ENCODE peak calls at places on chromosomes 16 and 17, in five cellular contexts. X, F, S, V and E are unnamed samples.

GRCh38 chr17:17943281-17943984 is 28.8 kb downstream of the TOM1L2 start:
- DNase-seq in X (no peak), F (no peak), S (no peak), V (no peak), E (no peak)

GRCh38 chr16:76193851-76194620 is 83.2 kb upstream of the CNTNAP4 start:
- DNase-seq in X (no peak), F (no peak), S (no peak), V (no peak), E (no peak)

GRCh38 chr17:5898406-5898805 is 171.8 kb upstream of the WSCD1 start:
- DNase-seq in X (no peak), F (no peak), S (no peak), V (no peak), E (no peak)

GRCh38 chr17:74529243-74529642 is 2.0 kb downstream of the CD300LB start:
- DNase-seq in X (no peak), F (no peak), S (no peak), V (no peak), E (no peak)

GRCh38 chr16:89584768-89585549 is 9.4 kb downstream of the CPNE7 start:
- DNase-seq in X (no peak), F (no peak), S (no peak), V (no peak), E (no peak)

GRCh38 chr17:17506181-17506741 is 10.1 kb upstream of the RASD1 start:
- DNase-seq in X (no peak), F (no peak), S (no peak), V (no peak), E (no peak)

GRCh38 chr16:31363721-31364120 is 8.7 kb downstream of the ITGAX start:
- DNase-seq in X (no peak), F (no peak), S (no peak), V (no peak), E (no peak)

GRCh38 chr17:13429201-13429600 is 172.5 kb downstream of the HS3ST3A1 start:
- DNase-seq in X (no peak), F (no peak), S (peak), V (no peak), E (no peak)

GRCh38 chr17:73630957-73631595 is 13.2 kb downstream of the SDK2 start:
- DNase-seq in X (no peak), F (peak), S (no peak), V (no peak), E (no peak)

GRCh38 chr17:28967240-28968135 is 16.2 kb upstream of the PHF12 start:
- DNase-seq in X (no peak), F (peak), S (no peak), V (no peak), E (no peak)

GRCh38 chr17:82092995-82093751 is 4.9 kb downstream of the FASN start:
- DNase-seq in X (no peak), F (no peak), S (no peak), V (no peak), E (no peak)

GRCh38 chr17:81648013-81648706 is 8.2 kb downstream of the PDE6G start:
- DNase-seq in X (no peak), F (no peak), S (no peak), V (no peak), E (no peak)

GRCh38 chr17:9306086-9306485 is 269.5 kb downstream of the STX8 start:
- DNase-seq in X (no peak), F (no peak), S (no peak), V (no peak), E (no peak)

GRCh38 chr17:1267471-1267947 is 2.7 kb upstream of the BHLHA9 start:
- DNase-seq in X (no peak), F (no peak), S (peak), V (no peak), E (no peak)

GRCh38 chr16:86570542-86571196 is 4.0 kb downstream of the FOXC2 start:
- DNase-seq in X (no peak), F (no peak), S (peak), V (no peak), E (no peak)

GRCh38 chr16:80924372-80924978 is 82.2 kb downstream of the CMC2 start:
- DNase-seq in X (peak), F (peak), S (peak), V (no peak), E (no peak)

GRCh38 chr17:45940826-45941225 is 46.5 kb downstream of the MAPT start:
- DNase-seq in X (no peak), F (no peak), S (no peak), V (no peak), E (no peak)

GRCh38 chr16:22693670-22694340 is 120.2 kb upstream of the HS3ST2 start:
- DNase-seq in X (no peak), F (no peak), S (no peak), V (no peak), E (no peak)

GRCh38 chr16:84565669-84566495 is 52.0 kb downstream of the COTL1 start:
- DNase-seq in X (no peak), F (no peak), S (no peak), V (no peak), E (no peak)

GRCh38 chr17:61251939-61252865 is 147.4 kb upstream of the TBX2 start:
- DNase-seq in X (no peak), F (peak), S (peak), V (peak), E (peak)

GRCh38 chr17:77958716-77959215 is 263 bp downstream of the TNRC6C start:
- DNase-seq in X (no peak), F (no peak), S (no peak), V (no peak), E (no peak)

GRCh38 chr17:39756376-39757079 is 18.8 kb downstream of the GRB7 start:
- DNase-seq in X (peak), F (no peak), S (no peak), V (no peak), E (no peak)

GRCh38 chr17:37490638-37491614 is 1.2 kb downstream of the DUSP14 start:
- DNase-seq in X (no peak), F (peak), S (peak), V (no peak), E (no peak)

GRCh38 chr16:67719778-67720144 is 645 bp upstream of the GFOD2 start:
- DNase-seq in X (peak), F (peak), S (peak), V (no peak), E (no peak)

GRCh38 chr17:39737761-39738567 is at the start of gene GRB7:
- DNase-seq in X (no peak), F (no peak), S (no peak), V (no peak), E (no peak)

GRCh38 chr16:31083081-31083480 is 5.7 kb downstream of the PRSS53 start:
- DNase-seq in X (no peak), F (no peak), S (no peak), V (no peak), E (no peak)

DNA sequence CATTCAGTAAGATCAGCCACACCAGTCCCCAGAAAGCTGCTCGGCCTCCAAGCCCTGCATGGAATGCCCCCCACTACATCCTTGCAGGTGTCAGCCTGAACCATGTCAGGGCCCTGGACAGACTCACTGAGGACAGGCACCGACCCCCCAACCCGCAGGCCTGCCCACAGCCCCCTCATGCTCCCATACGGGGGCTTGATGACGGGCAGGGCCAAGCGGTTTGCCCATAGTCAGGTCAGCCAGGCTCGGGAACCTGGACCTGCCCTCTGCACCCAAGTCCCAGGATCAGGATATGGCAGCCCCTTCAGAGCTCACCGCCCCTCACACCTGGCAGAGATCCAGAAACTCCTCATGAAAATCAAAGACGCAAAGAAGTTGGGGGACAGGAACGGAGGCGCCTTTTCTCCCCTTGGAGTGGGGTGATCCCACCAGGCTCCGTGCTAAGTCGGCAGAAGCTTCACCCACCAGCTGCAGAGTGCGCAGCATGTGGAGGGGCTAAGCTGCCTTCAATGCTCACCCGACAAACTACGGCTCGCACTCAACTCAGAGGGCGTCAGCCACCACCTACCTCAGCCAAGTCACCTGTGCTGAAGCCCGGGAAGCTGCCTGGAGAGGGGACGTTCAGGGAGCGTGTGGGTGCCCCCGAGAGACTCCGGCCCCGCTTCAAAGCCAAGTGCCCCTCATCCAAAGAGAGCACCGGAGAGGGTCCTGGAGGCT is 26.5 kb downstream of the GNPTG start:
- DNase-seq in X (no peak), F (no peak), S (no peak), V (no peak), E (no peak)
- H3K4me3 ChIP-seq in X (no peak), F (peak), S (peak), V (peak), E (no peak)

DNA sequence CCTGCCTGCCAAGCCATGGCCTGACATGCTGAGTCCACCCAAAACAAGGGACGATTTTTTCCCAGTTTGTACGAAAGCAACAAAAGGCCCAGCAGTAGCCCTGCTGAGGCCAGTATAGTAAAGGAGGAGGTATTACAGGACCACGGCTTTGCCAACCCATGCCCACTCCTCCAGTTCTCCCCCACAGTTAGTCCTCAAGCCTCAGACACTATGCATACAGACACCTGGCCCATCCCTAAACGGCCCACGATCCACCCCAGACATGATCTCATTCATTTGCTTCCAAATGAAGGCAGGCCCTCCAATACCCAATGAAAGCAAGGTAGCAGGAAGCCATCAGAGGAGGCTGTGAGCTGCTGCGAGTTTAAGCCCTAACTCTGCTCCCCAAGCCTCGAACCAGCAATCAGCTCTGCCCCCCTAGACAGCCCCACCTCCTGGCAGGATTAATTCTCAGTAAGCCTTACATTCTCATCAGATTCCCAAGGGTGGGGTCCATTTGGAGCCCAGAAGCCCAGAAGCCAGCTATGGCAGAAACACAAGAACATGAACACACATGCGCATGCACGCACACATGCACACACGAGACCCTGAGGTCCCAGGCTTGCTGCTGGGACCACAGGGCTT is 4.9 kb downstream of the HDAC5 start:
- DNase-seq in X (no peak), F (no peak), S (no peak), V (no peak), E (no peak)
- TF ChIP-seq CTCF in X (no peak), F (no peak), S (no peak), V (no peak), E (no peak)

GRCh38 chr16:9567674-9568073 is 476.2 kb downstream of the HAPSTR1 start:
- DNase-seq in X (no peak), F (no peak), S (no peak), V (no peak), E (no peak)
- H3K4me3 ChIP-seq in X (no peak), F (no peak), S (no peak), V (no peak), E (no peak)

GRCh38 chr17:33674685-33675084 is 381.6 kb upstream of the ASIC2 start:
- DNase-seq in X (peak), F (peak), S (peak), V (no peak), E (no peak)
- TF ChIP-seq CTCF in X (peak), F (peak), S (peak), V (peak), E (peak)

DNA sequence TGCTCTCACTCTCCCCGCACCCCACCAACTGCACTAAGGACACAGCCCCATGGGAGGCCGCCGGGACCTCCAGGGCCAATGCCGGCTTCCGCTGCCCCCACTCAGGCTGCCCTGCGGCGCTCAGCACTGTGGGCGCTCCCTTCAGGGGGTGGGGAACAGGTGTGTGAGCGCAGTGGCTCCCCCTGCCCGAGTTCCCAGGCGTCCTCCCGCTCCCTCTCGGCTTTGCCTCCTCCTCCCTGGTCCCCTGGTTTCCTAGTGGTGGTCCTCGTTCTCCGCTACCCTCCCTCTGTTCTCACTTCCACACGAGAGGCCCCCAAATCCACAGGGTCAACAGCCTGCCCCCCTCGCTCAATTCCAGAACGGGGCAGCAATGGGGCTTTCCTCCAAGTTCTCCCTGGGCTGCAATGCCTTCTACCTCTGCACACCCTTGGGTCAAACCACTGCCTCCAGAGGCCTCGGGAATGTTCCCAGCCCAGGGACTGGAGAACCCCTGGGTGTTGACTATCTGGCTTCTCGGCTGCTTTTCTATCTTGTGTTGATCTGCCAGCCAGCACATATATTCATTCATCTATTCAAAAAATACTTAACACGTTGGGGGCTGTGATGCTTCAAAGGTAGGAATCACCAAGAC is 9.9 kb downstream of the FOXJ1 start:
- DNase-seq in X (no peak), F (no peak), S (no peak), V (no peak), E (no peak)
- H3K4me3 ChIP-seq in X (no peak), F (no peak), S (no peak), V (no peak), E (no peak)

GRCh38 chr17:4293572-4293971 is 29.8 kb upstream of the ANKFY1 start:
- DNase-seq in X (no peak), F (no peak), S (no peak), V (no peak), E (no peak)
- TF ChIP-seq CTCF in X (no peak), F (no peak), S (no peak), V (no peak), E (no peak)

GRCh38 chr16:29963021-29963743 is 1.3 kb downstream of the TMEM219 start:
- DNase-seq in X (no peak), F (no peak), S (no peak), V (no peak), E (no peak)
- H3K4me3 ChIP-seq in X (peak), F (no peak), S (peak), V (peak), E (no peak)

GRCh38 chr17:8110456-8110804 is 7.9 kb downstream of the ALOXE3 start:
- DNase-seq in X (no peak), F (no peak), S (no peak), V (no peak), E (no peak)
- TF ChIP-seq CTCF in X (no peak), F (no peak), S (peak), V (no peak), E (peak)

DNA sequence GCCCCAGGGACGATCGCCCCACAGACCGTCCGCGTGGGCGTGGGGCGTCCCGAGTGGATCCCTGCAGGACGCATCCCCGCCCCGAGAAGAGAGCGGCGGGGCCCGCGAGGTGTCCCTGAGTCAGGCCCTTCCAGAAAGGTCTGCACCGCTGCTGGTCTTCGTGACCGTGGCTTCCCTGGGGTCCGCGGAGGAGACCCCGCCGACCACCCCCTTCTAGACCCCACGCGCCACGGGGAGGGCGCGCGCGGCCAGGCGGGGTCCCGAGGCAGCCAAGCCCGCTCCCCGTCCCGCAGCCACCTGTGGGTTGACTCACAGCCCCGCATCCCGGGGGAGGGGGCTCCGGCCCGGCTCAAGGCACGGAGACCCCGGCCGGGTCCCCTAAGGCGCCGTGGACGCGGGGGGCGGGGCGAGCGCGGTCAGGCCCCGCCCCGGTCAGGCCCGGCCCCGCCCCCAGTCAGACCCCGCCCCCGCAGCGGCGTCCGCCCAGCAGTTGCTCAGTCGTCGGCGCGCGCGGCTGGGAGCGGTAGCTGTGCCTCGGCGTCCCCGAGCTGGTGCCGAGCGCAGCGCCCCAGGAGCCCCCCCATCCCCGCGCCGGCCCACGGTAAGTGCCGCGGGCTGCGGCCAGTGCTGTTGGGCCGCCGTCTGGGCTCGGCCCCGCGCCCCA is at the start of gene BAIAP3:
- DNase-seq in X (no peak), F (no peak), S (peak), V (no peak), E (peak)
- H3K4me3 ChIP-seq in X (no peak), F (no peak), S (peak), V (peak), E (no peak)